ENCODE peak calls at places on chromosomes 4 and X, in five cellular contexts. P is GM23248, E is pancreas, Z is stomach, X is transverse colon. W is an unnamed sample.

GRCh38 chr4:186781032-186781917 is 57.6 kb upstream of the FAT1 start:
- DNase-seq in P (peak; percentile 57), E (no peak), Z (no peak), X (no peak), W (no peak)

GRCh38 chr4:41437264-41437566 is 100.7 kb upstream of the LIMCH1 start:
- DNase-seq in P (no peak), E (no peak), Z (no peak), X (no peak), W (no peak)

GRCh38 chr4:179530953-179531352 is 2088.7 kb upstream of the AGA start:
- DNase-seq in P (no peak), E (no peak), Z (no peak), X (no peak), W (no peak)

GRCh38 chr4:127610488-127610887 is 22.3 kb upstream of the INTU start:
- DNase-seq in P (no peak), E (no peak), Z (no peak), X (no peak), W (no peak)

GRCh38 chr4:108168672-108169562 is at the start of gene LEF1:
- DNase-seq in P (peak; percentile 51), E (peak; percentile 69), Z (peak; percentile 34), X (peak; percentile 33), W (peak; percentile 63)

GRCh38 chr4:132498215-132498614 is 650.9 kb upstream of the PCDH10 start:
- DNase-seq in P (no peak), E (no peak), Z (no peak), X (no peak), W (no peak)

GRCh38 chr4:69828828-69829227 is 31.1 kb downstream of the SULT1E1 start:
- DNase-seq in P (no peak), E (no peak), Z (no peak), X (no peak), W (no peak)

GRCh38 chr4:120723986-120724385 is 198.5 kb downstream of the PRDM5 start:
- DNase-seq in P (no peak), E (no peak), Z (no peak), X (no peak), W (no peak)

GRCh38 chr4:3010577-3010976 is 47.2 kb downstream of the GRK4 start:
- DNase-seq in P (peak; percentile 60), E (no peak), Z (no peak), X (no peak), W (no peak)

GRCh38 chr4:140372607-140373327 is 679 bp upstream of the SCOC start:
- DNase-seq in P (peak; percentile 55), E (no peak), Z (no peak), X (peak; percentile 22), W (no peak)

GRCh38 chr4:68076194-68076593 is 53.5 kb downstream of the TMPRSS11F start:
- DNase-seq in P (no peak), E (no peak), Z (no peak), X (no peak), W (no peak)

GRCh38 chr4:12116009-12116542 is 687.4 kb upstream of the HS3ST1 start:
- DNase-seq in P (no peak), E (no peak), Z (no peak), X (no peak), W (no peak)

GRCh38 chr4:675980-676870 is 1.9 kb downstream of the MYL5 start:
- DNase-seq in P (no peak), E (no peak), Z (no peak), X (peak; percentile 32), W (no peak)

GRCh38 chrX:68719904-68720614 is 72.6 kb downstream of the STARD8 start:
- DNase-seq in P (peak; percentile 11), E (no peak), Z (peak; percentile 24), X (no peak), W (no peak)

GRCh38 chrX:101022020-101022419 is 29.9 kb downstream of the TRMT2B start:
- DNase-seq in P (no peak), E (no peak), Z (no peak), X (no peak), W (no peak)

GRCh38 chrX:40897768-40898167 is 162.4 kb upstream of the MED14 start:
- DNase-seq in P (no peak), E (no peak), Z (no peak), X (no peak), W (no peak)

GRCh38 chrX:153614818-153615217 is 15.9 kb upstream of the CCNQ start:
- DNase-seq in P (no peak), E (no peak), Z (no peak), X (no peak), W (no peak)

GRCh38 chr4:103645991-103646390 is 73.8 kb downstream of the TACR3 start:
- DNase-seq in P (no peak), E (no peak), Z (no peak), X (no peak), W (no peak)

GRCh38 chrX:51955200-51955599 is 61.8 kb downstream of the MAGED1 start:
- DNase-seq in P (no peak), E (no peak), Z (no peak), X (no peak), W (no peak)

GRCh38 chr4:46270986-46271596 is 118.8 kb downstream of the GABRA2 start:
- DNase-seq in P (peak; percentile 55), E (no peak), Z (no peak), X (no peak), W (no peak)

GRCh38 chrX:2614911-2615310 is 76.2 kb upstream of the CD99 start:
- DNase-seq in P (peak; percentile 94), E (no peak), Z (no peak), X (no peak), W (no peak)

GRCh38 chr4:76737180-76737579 is 160.8 kb downstream of the SOWAHB start:
- DNase-seq in P (no peak), E (no peak), Z (no peak), X (no peak), W (no peak)

GRCh38 chr4:100981447-100982204 is 365.7 kb downstream of the PPP3CA start:
- DNase-seq in P (peak; percentile 71), E (no peak), Z (no peak), X (no peak), W (no peak)

GRCh38 chrX:115582035-115582870 is 21.3 kb downstream of the PLS3 start:
- DNase-seq in P (peak; percentile 40), E (no peak), Z (no peak), X (no peak), W (no peak)

GRCh38 chr4:31370866-31371465 is 650.8 kb downstream of the PCDH7 start:
- DNase-seq in P (peak; percentile 39), E (no peak), Z (no peak), X (no peak), W (no peak)

GRCh38 chr4:48237996-48238645 is 31.5 kb downstream of the TEC start:
- DNase-seq in P (no peak), E (no peak), Z (no peak), X (no peak), W (no peak)

GRCh38 chr4:161952382-161952781 is 211.4 kb downstream of the FSTL5 start:
- DNase-seq in P (no peak), E (no peak), Z (no peak), X (no peak), W (no peak)

GRCh38 chr4:48698029-48698901 is 81.8 kb downstream of the FRYL start:
- DNase-seq in P (peak; percentile 85), E (no peak), Z (peak; percentile 69), X (peak; percentile 67), W (no peak)

GRCh38 chrX:68995780-68996551 is 167.1 kb downstream of the EFNB1 start:
- DNase-seq in P (no peak), E (no peak), Z (no peak), X (peak; percentile 79), W (peak; percentile 79)

GRCh38 chr4:41360911-41361830 is 104.4 kb downstream of the UCHL1 start:
- DNase-seq in P (peak; percentile 66), E (peak; percentile 74), Z (peak; percentile 44), X (peak; percentile 43), W (peak; percentile 58)

GRCh38 chr4:8754634-8755589 is 116.7 kb downstream of the HMX1 start:
- DNase-seq in P (no peak), E (peak; percentile 21), Z (no peak), X (no peak), W (no peak)

DNA sequence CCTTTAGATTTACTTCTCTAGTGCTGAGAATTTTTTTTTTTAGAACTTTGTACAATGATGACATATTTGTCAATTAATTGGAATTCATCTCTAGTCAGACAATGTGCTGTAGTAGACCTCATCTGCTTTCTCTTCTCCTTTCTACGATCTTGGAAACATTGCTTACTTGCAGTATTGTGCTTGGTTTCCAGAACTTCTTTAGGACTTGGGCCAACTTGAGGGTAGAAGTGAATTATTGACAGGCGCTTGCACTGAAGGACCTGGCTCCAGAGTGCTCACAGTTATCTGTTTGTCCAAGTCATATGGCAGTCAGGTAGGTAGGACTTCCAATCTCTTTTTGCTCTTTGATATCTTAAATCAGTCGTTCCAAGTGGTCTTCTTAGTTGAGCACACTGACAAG is 39.6 kb downstream of the FNIP2 start:
- DNase-seq in P (no peak), E (no peak), Z (no peak), X (no peak), W (no peak)
- H3K4me1 ChIP-seq in P (peaks cover 34% of the 10 kb centered on the region), E (peaks cover 37% of the 10 kb centered on the region), Z (peaks cover 41% of the 10 kb centered on the region), X (peaks cover 52% of the 10 kb centered on the region), W (peaks cover 44% of the 10 kb centered on the region)

GRCh38 chr4:99824070-99824599 is 7.5 kb downstream of the DAPP1 start:
- DNase-seq in P (no peak), E (no peak), Z (no peak), X (no peak), W (no peak)
- H3K4me3 ChIP-seq in P (no peak overlapping the region), E (no peak overlapping the region), Z (no peak overlapping the region), X (no peak overlapping the region), W (no peak overlapping the region)

GRCh38 chr4:37765741-37766140 is 60.7 kb upstream of the PGM2 start:
- DNase-seq in P (no peak), E (no peak), Z (no peak), X (no peak), W (no peak)

GRCh38 chr4:37770016-37770415 is 56.5 kb upstream of the PGM2 start:
- DNase-seq in P (peak; percentile 77), E (no peak), Z (no peak), X (no peak), W (no peak)

GRCh38 chr4:37767019-37767418 is 59.5 kb upstream of the PGM2 start:
- DNase-seq in P (no peak), E (no peak), Z (no peak), X (no peak), W (no peak)

GRCh38 chr4:37769590-37769989 is 56.9 kb upstream of the PGM2 start:
- DNase-seq in P (no peak), E (no peak), Z (no peak), X (no peak), W (no peak)

GRCh38 chr4:37767546-37767945 is 58.9 kb upstream of the PGM2 start:
- DNase-seq in P (peak; percentile 32), E (peak; percentile 87), Z (peak; percentile 77), X (peak; percentile 57), W (no peak)
- H3K4me1 ChIP-seq in P (no peaks in the 10 kb centered on the region), E (peaks cover 33% of the 10 kb centered on the region), Z (peaks cover 26% of the 10 kb centered on the region), X (no peaks in the 10 kb centered on the region), W (no peaks in the 10 kb centered on the region)

GRCh38 chrX:106615041-106615440 is 3.3 kb downstream of the RADX start:
- DNase-seq in P (no peak), E (no peak), Z (no peak), X (no peak), W (no peak)

GRCh38 chrX:106611682-106612402 is at the start of gene RADX:
- DNase-seq in P (peak; percentile 86), E (peak; percentile 86), Z (peak; percentile 83), X (peak; percentile 86), W (peak; percentile 83)

GRCh38 chrX:106612403-106612789 is 618 bp downstream of the RADX start:
- DNase-seq in P (peak; percentile 9), E (no peak), Z (no peak), X (no peak), W (no peak)

GRCh38 chrX:106611323-106611681 is 476 bp upstream of the RADX start:
- DNase-seq in P (peak; percentile 1), E (no peak), Z (no peak), X (no peak), W (no peak)

GRCh38 chrX:106613277-106613676 is 1.5 kb downstream of the RADX start:
- DNase-seq in P (no peak), E (no peak), Z (no peak), X (no peak), W (no peak)
- H3K4me3 ChIP-seq in P (peak overlapping the region; percentile 82), E (peak overlapping the region; percentile 48), Z (peak overlapping the region; percentile 54), X (no peak overlapping the region), W (no peak overlapping the region)

W was measured in Peyer's patch.